ENCODE peak calls at places on chromosomes 7 and 10, in seven cellular contexts. S is heart left ventricle, A is prostate gland, P is spleen, H is IMR-90, E is A549, B is stomach. W is an unnamed sample.

GRCh38 chr10:3424102-3424803 is 251.7 kb upstream of the PITRM1 start:
- DNase-seq in E (no peak), H (no peak), P (no peak), A (no peak), B (no peak), S (peak; percentile 71), W (peak; percentile 24)

GRCh38 chr7:139035588-139036353 is at the start of gene ZC3HAV1L:
- DNase-seq in A (peak; percentile 36), H (peak; percentile 63), S (peak; percentile 72), B (peak; percentile 60), P (peak; percentile 86), E (peak; percentile 84), W (no peak)

GRCh38 chr7:27346531-27347260 is 104.1 kb downstream of the EVX1 start:
- DNase-seq in E (peak; percentile 96), P (no peak), B (peak; percentile 29), S (no peak), H (peak; percentile 84), A (peak; percentile 97), W (no peak)

GRCh38 chr7:23353172-23353571 is 54.0 kb downstream of the MALSU1 start:
- DNase-seq in P (no peak), A (no peak), H (no peak), E (no peak), S (no peak), B (no peak), W (no peak)

GRCh38 chr10:9634466-9634865 is 1383.2 kb upstream of the CELF2 start:
- DNase-seq in S (no peak), P (no peak), A (no peak), E (no peak), B (no peak), H (peak; percentile 90), W (no peak)

GRCh38 chr10:22367471-22367870 is 22.2 kb downstream of the SPAG6 start:
- DNase-seq in E (no peak), A (no peak), P (no peak), H (no peak), B (no peak), S (no peak), W (no peak)

GRCh38 chr7:102260856-102261255 is 25.8 kb upstream of the SH2B2 start:
- DNase-seq in P (no peak), H (peak; percentile 68), E (no peak), A (no peak), B (no peak), S (peak; percentile 54), W (no peak)

GRCh38 chr7:83732305-83732704 is 83.4 kb upstream of the SEMA3E start:
- DNase-seq in E (no peak), P (no peak), A (no peak), H (no peak), B (no peak), S (no peak), W (no peak)

GRCh38 chr7:115052706-115053105 is 130.8 kb downstream of the MDFIC start:
- DNase-seq in A (no peak), H (no peak), P (no peak), B (no peak), S (no peak), E (no peak), W (no peak)

GRCh38 chr7:57202274-57202673 is 70.0 kb upstream of the ZNF479 start:
- DNase-seq in S (no peak), P (peak; percentile 51), B (no peak), H (no peak), E (no peak), A (no peak), W (no peak)

GRCh38 chr10:32360241-32360640 is 13.3 kb upstream of the EPC1 start:
- DNase-seq in E (no peak), P (no peak), B (no peak), H (no peak), S (no peak), A (no peak), W (no peak)

GRCh38 chr7:46545790-46546189 is 624.7 kb upstream of the IGFBP3 start:
- DNase-seq in H (peak; percentile 83), S (no peak), B (no peak), A (no peak), E (peak; percentile 65), P (no peak), W (no peak)

GRCh38 chr10:48523212-48523819 is 81.6 kb downstream of the ARHGAP22 start:
- DNase-seq in E (peak; percentile 50), P (peak; percentile 63), B (peak; percentile 24), H (peak; percentile 98), A (no peak), S (peak; percentile 69), W (no peak)

GRCh38 chr10:121927361-121927840 is 430 bp downstream of the ATE1 start:
- DNase-seq in H (peak; percentile 43), S (peak; percentile 61), B (peak; percentile 59), P (no peak), A (peak; percentile 46), E (no peak), W (peak; percentile 29)

GRCh38 chr7:108096996-108097395 is 33.2 kb downstream of the LAMB4 start:
- DNase-seq in B (no peak), E (peak; percentile 26), A (no peak), P (no peak), S (no peak), H (no peak), W (no peak)

GRCh38 chr7:133819695-133820094 is 307.4 kb upstream of the LRGUK start:
- DNase-seq in E (no peak), P (no peak), A (no peak), B (no peak), H (no peak), S (no peak), W (no peak)

GRCh38 chr7:145511014-145511413 is 605.6 kb upstream of the CNTNAP2 start:
- DNase-seq in E (no peak), A (no peak), B (peak; percentile 25), H (no peak), P (no peak), S (no peak), W (no peak)

GRCh38 chr10:44384601-44385422 is at the start of gene CXCL12:
- DNase-seq in E (no peak), S (peak; percentile 72), H (peak; percentile 44), P (peak; percentile 80), B (peak; percentile 9), A (no peak), W (peak; percentile 41)

GRCh38 chr7:149455175-149455950 is 5.5 kb downstream of the ZNF777 start:
- DNase-seq in E (no peak), P (no peak), H (no peak), B (no peak), S (no peak), A (peak; percentile 3), W (no peak)

DNA sequence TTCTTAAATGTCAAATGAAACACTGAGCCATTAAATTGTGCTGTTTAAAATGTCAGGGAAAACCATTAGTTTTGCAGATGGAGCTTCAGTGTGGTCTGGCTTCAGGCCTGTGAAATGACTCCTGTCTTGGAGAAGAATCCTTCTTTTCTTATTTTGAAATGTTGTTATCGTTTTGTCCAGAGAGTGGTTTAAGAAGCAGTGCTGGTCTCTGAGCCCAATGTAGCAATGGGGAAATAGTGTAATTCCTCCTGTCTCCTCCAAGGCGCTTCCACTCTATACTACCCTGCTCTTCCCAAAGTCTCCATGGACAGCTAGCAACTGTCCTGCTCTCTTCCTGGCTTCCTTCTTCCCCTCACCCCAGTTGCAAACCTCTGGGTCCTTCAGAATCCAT is 177.6 kb downstream of the REEP3 start:
- DNase-seq in S (no peak), P (no peak), A (no peak), H (no peak), E (no peak), B (no peak), W (no peak)
- TF ChIP-seq CTCF in S (no peak), P (no peak), A (no peak), H (no peak), E (no peak), B (no peak), W (no peak)

GRCh38 chr10:92573091-92573797 is 649 bp downstream of the IDE start:
- DNase-seq in P (peak; percentile 80), H (peak; percentile 36), B (peak; percentile 29), S (peak; percentile 34), A (peak; percentile 10), E (peak; percentile 54), W (no peak)

GRCh38 chr10:92575961-92576360 is 2.1 kb upstream of the IDE start:
- DNase-seq in A (no peak), B (no peak), S (no peak), H (peak; percentile 53), E (peak; percentile 34), P (no peak), W (no peak)

GRCh38 chr10:92572362-92573090 is 1.4 kb downstream of the IDE start:
- DNase-seq in A (no peak), S (no peak), H (no peak), E (no peak), B (no peak), P (no peak), W (no peak)

GRCh38 chr10:92574545-92575377 is 868 bp upstream of the IDE start:
- DNase-seq in E (no peak), S (no peak), H (peak; percentile 36), A (no peak), P (no peak), B (no peak), W (no peak)

GRCh38 chr10:92573798-92574544 is at the start of gene IDE:
- DNase-seq in H (peak; percentile 88), E (peak; percentile 91), P (peak; percentile 97), A (peak; percentile 84), S (peak; percentile 91), B (peak; percentile 91), W (peak; percentile 65)
- TF ChIP-seq POLR2A in H (no peak), E (peak; percentile 94), P (no peak), A (peak; percentile 35), S (peak; percentile 56), B (no peak), W (peak; percentile 55)

GRCh38 chr10:52347327-52347667 is 33.2 kb downstream of the DKK1 start:
- DNase-seq in B (no peak), S (no peak), P (peak; percentile 61), H (no peak), A (no peak), E (no peak), W (peak; percentile 8)
- H3K27ac ChIP-seq in B (no peak overlapping the region), S (no peak overlapping the region), P (no peak overlapping the region), H (no peak overlapping the region), A (no peak overlapping the region), E (no peak overlapping the region), W (no peak overlapping the region)

GRCh38 chr10:72048450-72049124 is 39.8 kb downstream of the SPOCK2 start:
- DNase-seq in S (peak; percentile 92), E (peak; percentile 92), A (peak; percentile 93), H (peak; percentile 90), B (peak; percentile 94), P (peak; percentile 94), W (peak; percentile 90)

GRCh38 chr10:72043016-72043834 is 45.1 kb downstream of the SPOCK2 start:
- DNase-seq in H (no peak), E (no peak), B (no peak), S (no peak), P (no peak), A (no peak), W (no peak)

GRCh38 chr10:72049472-72049871 is 38.9 kb downstream of the SPOCK2 start:
- DNase-seq in P (no peak), E (no peak), B (no peak), S (no peak), A (no peak), H (no peak), W (no peak)

GRCh38 chr10:72044417-72045041 is 43.8 kb downstream of the SPOCK2 start:
- DNase-seq in H (peak; percentile 28), A (peak; percentile 57), B (peak; percentile 79), P (no peak), S (no peak), E (peak; percentile 43), W (peak; percentile 57)

DNA sequence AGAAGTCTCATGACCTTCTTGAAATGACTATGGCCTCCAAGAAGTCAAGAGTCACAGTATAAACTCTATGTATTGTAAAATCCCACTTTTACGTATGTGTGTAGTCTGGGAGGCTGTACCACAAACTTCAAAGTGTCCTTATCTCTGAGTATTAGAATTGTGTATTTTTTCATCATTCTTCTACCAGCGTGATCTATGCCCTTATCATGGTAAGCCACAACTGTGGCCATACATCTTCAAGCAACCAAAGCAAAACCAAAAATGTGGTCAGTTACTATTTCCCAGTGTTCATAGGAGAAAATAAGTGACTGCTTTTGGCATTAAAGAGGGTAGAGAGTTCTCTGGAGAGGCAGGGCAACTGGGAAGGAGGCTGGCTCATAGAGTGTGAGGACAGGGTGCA is 42.8 kb downstream of the SPOCK2 start:
- DNase-seq in S (no peak), E (no peak), B (no peak), A (no peak), H (no peak), P (no peak), W (no peak)
- TF ChIP-seq CTCF in S (no peak), E (no peak), B (no peak), A (no peak), H (no peak), P (no peak), W (no peak)

W was measured in gastrocnemius medialis.